ENCODE peak calls at places on chromosome 4, in five cellular contexts. L is K562, R is HepG2, G is GM12878, I is H1. B is an unnamed sample.

GRCh38 chr4:83207497-83208105 is 77.0 kb downstream of the COQ2 start:
- DNase-seq in L (no peak), R (no peak), G (no peak), I (no peak), B (peak)

GRCh38 chr4:128287159-128287870 is at the start of gene PGRMC2:
- DNase-seq in L (peak), R (no peak), G (no peak), I (peak), B (no peak)

GRCh38 chr4:36226430-36227227 is 17.7 kb downstream of the ARAP2 start:
- DNase-seq in L (no peak), R (no peak), G (no peak), I (no peak), B (no peak)

GRCh38 chr4:24727390-24727789 is 68.0 kb upstream of the SOD3 start:
- DNase-seq in L (no peak), R (no peak), G (no peak), I (peak), B (no peak)

GRCh38 chr4:8287606-8288280 is 18.2 kb downstream of the HTRA3 start:
- DNase-seq in L (no peak), R (no peak), G (no peak), I (no peak), B (no peak)

GRCh38 chr4:29927895-29928294 is 792.3 kb upstream of the PCDH7 start:
- DNase-seq in L (no peak), R (no peak), G (no peak), I (no peak), B (peak)

GRCh38 chr4:149706942-149707341 is 108.7 kb downstream of the IQCM start:
- DNase-seq in L (no peak), R (no peak), G (no peak), I (no peak), B (no peak)

GRCh38 chr4:61657016-61657415 is 456.9 kb downstream of the ADGRL3 start:
- DNase-seq in L (no peak), R (no peak), G (no peak), I (no peak), B (no peak)

GRCh38 chr4:6728320-6729029 is 12.5 kb downstream of the BLOC1S4 start:
- DNase-seq in L (no peak), R (no peak), G (no peak), I (no peak), B (no peak)

GRCh38 chr4:13988347-13989265 is 361.1 kb upstream of the BOD1L1 start:
- DNase-seq in L (no peak), R (no peak), G (no peak), I (no peak), B (no peak)

GRCh38 chr4:6891436-6892170 is 18.0 kb upstream of the TBC1D14 start:
- DNase-seq in L (no peak), R (no peak), G (no peak), I (no peak), B (no peak)

GRCh38 chr4:71830497-71831178 is 46.8 kb upstream of the GC start:
- DNase-seq in L (no peak), R (no peak), G (peak), I (no peak), B (no peak)

GRCh38 chr4:2560167-2560566 is 23.7 kb downstream of the FAM193A start:
- DNase-seq in L (no peak), R (no peak), G (no peak), I (no peak), B (no peak)

GRCh38 chr4:73723029-73723428 is 17.3 kb upstream of the CXCL8 start:
- DNase-seq in L (no peak), R (no peak), G (no peak), I (no peak), B (no peak)

GRCh38 chr4:8534129-8534528 is 46.1 kb upstream of the GPR78 start:
- DNase-seq in L (no peak), R (no peak), G (peak), I (peak), B (peak)

GRCh38 chr4:121252224-121252806 is 88.2 kb upstream of the TNIP3 start:
- DNase-seq in L (peak), R (peak), G (no peak), I (peak), B (peak)

GRCh38 chr4:89836897-89837384 is at the start of gene SNCA:
- DNase-seq in L (peak), R (no peak), G (no peak), I (peak), B (no peak)

DNA sequence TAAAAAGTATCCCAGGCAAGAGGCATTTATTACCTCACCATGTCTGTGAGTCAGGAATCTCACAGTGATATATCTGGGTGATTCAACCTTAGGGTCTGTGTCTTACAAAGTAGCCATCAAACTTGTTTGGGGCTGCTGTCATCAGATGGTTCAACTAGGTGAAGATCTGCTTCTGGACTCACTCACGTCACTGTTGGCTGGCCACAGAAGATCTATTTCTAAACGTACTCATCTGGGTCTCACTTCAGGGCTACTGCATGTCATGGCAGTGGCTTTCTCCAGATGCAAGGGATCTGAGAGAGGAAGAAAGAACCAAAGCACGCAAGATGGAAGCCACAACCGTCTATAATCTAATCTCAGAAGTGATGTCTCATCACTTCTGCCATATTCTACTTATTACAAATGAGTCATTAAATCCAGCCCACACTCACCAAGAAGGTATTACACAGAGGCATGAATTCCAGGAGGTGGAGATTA is 267.8 kb upstream of the ANKRD50 start:
- DNase-seq in L (no peak), R (no peak), G (no peak), I (no peak), B (no peak)
- TF ChIP-seq SIN3A in L (no peak), R (no peak), G (no peak), I (no peak), B (no peak)

GRCh38 chr4:1050486-1051213 is 39.2 kb downstream of the FGFRL1 start:
- DNase-seq in L (peak), R (no peak), G (no peak), I (peak), B (no peak)

GRCh38 chr4:1052231-1052671 is 40.8 kb downstream of the FGFRL1 start:
- DNase-seq in L (no peak), R (no peak), G (no peak), I (no peak), B (no peak)

GRCh38 chr4:1051472-1051871 is 40.0 kb downstream of the FGFRL1 start:
- DNase-seq in L (no peak), R (no peak), G (no peak), I (no peak), B (no peak)

GRCh38 chr4:1055721-1056590 is 44.5 kb downstream of the FGFRL1 start:
- DNase-seq in L (peak), R (no peak), G (no peak), I (no peak), B (no peak)

DNA sequence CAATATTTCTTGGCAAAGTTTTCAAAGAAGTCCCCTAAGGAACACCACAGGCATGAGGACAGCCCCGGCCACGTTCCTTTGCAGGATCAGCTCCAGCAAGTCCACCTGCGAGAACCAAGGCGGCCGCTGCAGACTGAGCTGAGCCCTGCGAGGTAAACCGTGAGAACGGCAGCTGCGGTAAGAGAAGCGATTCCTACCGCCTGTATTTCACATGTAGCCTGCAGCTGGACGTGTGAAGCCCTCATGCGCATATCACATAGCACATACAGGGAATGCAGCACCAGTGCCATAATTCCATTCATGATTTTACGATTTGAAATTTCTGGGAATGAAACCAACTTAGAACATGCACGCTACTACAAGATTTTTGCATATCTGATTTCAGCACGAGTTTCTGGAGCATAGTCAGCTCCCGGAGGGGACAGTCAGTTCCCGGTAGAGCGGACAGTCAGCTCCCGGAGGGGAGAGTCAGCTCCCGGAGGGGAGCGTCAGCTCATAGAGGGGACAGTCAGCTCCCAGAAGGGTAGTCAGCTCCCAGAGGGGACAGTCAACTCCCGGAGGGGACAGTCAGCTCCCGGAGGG is 41.7 kb downstream of the FGFRL1 start:
- DNase-seq in L (no peak), R (no peak), G (no peak), I (no peak), B (no peak)
- TF ChIP-seq EZH2 in L (no peak), R (no peak), G (no peak), I (no peak), B (no peak)

DNA sequence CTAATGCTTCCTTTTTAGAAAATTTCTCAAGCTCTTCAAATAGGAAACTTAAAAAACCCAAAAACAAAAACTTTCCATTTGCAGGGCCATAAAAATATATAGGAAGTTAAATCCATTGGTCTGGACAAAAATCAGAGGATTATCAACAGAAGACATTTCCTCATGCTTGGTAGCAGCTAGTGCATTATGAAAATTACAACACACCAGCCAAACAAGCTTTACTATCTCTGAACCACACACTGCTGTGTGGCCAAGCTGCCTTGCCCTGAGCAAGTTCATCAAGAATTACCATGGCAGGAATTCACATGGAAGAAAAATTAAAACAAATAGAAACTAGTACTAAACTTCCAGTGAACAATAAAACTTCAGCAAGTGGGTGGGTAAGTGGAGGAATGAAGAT is 3.6 kb downstream of the USP46 start:
- DNase-seq in L (no peak), R (no peak), G (no peak), I (no peak), B (no peak)
- TF ChIP-seq SIN3A in L (no peak), R (no peak), G (no peak), I (no peak), B (no peak)

DNA sequence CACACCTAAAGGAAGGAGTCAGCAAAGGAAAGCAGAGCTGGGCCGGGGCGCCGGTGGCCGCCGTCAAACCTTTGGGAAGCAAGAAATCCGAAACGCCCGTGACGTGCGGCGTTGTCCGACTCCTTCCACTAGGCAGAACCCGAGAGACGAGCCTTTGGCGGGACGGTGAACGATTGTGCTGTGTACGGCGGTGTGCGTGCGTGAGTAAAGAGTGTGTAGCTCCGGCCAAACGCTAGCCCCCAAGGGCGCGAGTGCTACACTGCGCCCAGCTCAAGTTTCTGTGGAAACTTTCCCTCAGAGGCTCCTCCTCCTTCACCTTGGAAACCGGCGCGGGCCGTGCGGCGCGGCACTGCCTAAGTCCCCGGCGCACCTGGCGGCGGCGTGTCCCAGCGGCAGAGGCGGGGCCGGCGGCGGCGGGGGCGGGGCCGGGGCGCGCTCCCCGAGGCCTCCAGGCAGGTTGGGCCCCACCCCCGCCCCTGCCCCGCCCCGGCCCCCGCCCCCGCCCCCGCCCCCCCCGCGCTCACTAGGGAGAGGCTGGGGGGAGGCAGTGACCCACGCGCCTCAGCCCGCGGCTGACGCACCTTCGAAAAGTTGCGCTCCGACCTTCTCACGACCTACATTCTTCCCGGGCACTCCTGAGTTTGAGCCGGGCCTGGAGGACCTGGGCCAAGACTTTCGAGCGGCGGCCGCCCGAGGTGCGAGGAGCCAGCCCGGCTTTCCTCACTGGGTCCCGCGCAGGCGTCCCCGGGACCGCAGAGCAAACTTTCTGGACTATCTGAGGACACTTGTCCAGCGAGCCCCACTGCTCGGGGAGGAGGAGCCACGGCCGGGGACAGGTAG is at the start of gene FHIP1A:
- DNase-seq in L (peak), R (peak), G (no peak), I (peak), B (peak)
- TF ChIP-seq EZH2 in L (no peak), R (no peak), G (no peak), I (no peak), B (no peak)

DNA sequence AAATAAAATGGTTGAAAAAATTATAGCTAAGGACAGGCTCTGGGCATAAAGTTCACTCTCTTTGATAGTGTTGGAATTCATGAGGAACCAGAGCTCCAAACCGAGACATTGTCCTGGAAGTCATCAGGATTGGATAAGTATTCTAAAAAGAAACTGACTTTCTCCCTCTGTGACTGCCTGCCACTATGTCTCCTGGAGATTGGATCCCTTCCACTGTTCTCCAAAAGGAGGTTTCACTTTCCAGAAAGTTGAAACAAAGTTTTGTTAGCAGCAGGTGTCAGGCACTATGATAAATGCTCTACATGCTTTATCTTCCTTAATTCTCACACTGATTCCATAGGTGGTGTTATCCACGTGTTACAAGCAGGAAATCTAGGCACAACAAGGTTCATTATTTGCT is 16.8 kb downstream of the BANK1 start:
- DNase-seq in L (no peak), R (no peak), G (no peak), I (no peak), B (no peak)
- TF ChIP-seq SIN3A in L (no peak), R (no peak), G (no peak), I (no peak), B (no peak)

GRCh38 chr4:112858751-112859150 is 190.7 kb upstream of the ANK2 start:
- DNase-seq in L (no peak), R (no peak), G (no peak), I (no peak), B (no peak)
- TF ChIP-seq EZH2 in L (no peak), R (no peak), G (no peak), I (no peak), B (no peak)

GRCh38 chr4:186653973-186654372 is 69.7 kb downstream of the FAT1 start:
- DNase-seq in L (no peak), R (no peak), G (no peak), I (no peak), B (no peak)
- TF ChIP-seq SIN3A in L (no peak), R (no peak), G (no peak), I (no peak), B (no peak)

DNA sequence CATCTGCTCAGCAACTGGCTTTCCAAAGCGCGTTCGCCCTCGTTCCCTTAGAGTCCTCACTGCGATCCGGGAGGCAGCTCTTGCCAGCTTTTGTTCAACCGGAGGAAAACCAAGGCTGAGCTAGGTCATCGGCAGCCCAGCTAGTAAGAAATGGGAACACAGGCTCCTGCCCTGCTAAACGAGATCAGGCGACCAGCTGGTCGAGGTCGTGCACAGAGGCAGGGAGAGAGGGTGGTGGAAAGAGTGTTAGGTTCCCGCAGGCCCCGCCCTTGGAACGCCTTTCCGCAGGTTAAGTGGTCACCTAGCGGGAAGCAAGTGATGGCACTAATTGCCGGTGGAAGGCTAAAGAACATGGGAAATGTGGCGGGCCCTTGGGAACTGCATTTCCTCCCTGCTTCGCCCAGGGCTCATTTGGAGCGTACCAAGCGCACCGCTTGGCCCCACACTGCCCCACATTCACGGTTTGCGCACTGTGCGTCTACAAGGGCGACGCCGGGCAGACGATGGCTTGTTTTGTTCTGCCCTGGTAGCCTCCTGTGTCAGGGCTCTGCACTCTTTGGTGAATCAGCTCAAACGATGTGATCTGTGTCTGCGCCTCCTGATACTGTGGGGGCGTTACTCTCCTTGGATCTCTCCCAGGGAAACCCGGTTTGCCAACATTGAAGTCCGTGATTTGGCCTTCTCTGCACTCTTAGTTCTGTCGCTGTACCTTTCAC is 7.2 kb upstream of the PRDM8 start:
- DNase-seq in L (no peak), R (no peak), G (no peak), I (peak), B (no peak)
- TF ChIP-seq EZH2 in L (no peak), R (no peak), G (no peak), I (peak), B (no peak)

B was measured in HCT116.